ENCODE peak calls at places on chromosomes 2 and 18, in nine cellular contexts. F, A, T, O, J, V, B, K and W are unnamed samples.

GRCh38 chr18:1488957-1489356 is 584.3 kb downstream of the ADCYAP1 start:
- DNase-seq in K (no peak), B (no peak), V (no peak), J (no peak), T (no peak), A (no peak), F (no peak), O (no peak), W (no peak)

GRCh38 chr2:71759056-71759455 is 305.7 kb downstream of the DYSF start:
- DNase-seq in F (no peak), T (no peak), V (no peak), K (no peak), A (no peak), J (no peak), B (no peak), O (no peak), W (no peak)

GRCh38 chr2:20139828-20140227 is 85.1 kb downstream of the SDC1 start:
- DNase-seq in B (no peak), V (no peak), T (no peak), A (no peak), O (no peak), K (no peak), F (no peak), J (no peak), W (no peak)

GRCh38 chr2:234632527-234633391 is 135.9 kb upstream of the ARL4C start:
- DNase-seq in O (no peak), V (no peak), T (no peak), A (peak; percentile 54), K (no peak), J (no peak), F (peak; percentile 98), B (no peak), W (no peak)

GRCh38 chr2:51350100-51350499 is 318.2 kb upstream of the NRXN1 start:
- DNase-seq in B (no peak), J (no peak), V (no peak), A (no peak), F (peak; percentile 63), T (no peak), K (no peak), O (no peak), W (no peak)

GRCh38 chr2:70498528-70498927 is 55.1 kb downstream of the TGFA start:
- DNase-seq in F (no peak), A (no peak), O (no peak), K (no peak), T (no peak), J (no peak), B (no peak), V (no peak), W (no peak)

GRCh38 chr2:65766768-65767267 is 334.4 kb upstream of the SPRED2 start:
- DNase-seq in A (no peak), K (no peak), V (no peak), F (no peak), J (no peak), T (no peak), B (no peak), O (no peak), W (no peak)

GRCh38 chr2:179201884-179202283 is 62.7 kb downstream of the SESTD1 start:
- DNase-seq in B (no peak), T (no peak), F (no peak), A (no peak), O (no peak), V (no peak), J (no peak), K (no peak), W (no peak)

GRCh38 chr2:110828330-110828729 is 96.0 kb downstream of the ACOXL start:
- DNase-seq in F (no peak), O (no peak), V (no peak), T (no peak), B (no peak), J (no peak), A (no peak), K (no peak), W (no peak)

GRCh38 chr2:96873651-96874096 is 3.8 kb upstream of the SEMA4C start:
- DNase-seq in B (peak; percentile 87), J (no peak), O (no peak), K (no peak), A (no peak), F (no peak), T (no peak), V (no peak), W (peak; percentile 73)

GRCh38 chr2:185979546-185980071 is 241.0 kb downstream of the FSIP2 start:
- DNase-seq in T (no peak), B (no peak), F (no peak), V (no peak), K (no peak), J (no peak), A (no peak), O (no peak), W (no peak)

GRCh38 chr2:62050456-62051045 is 145.1 kb downstream of the COMMD1 start:
- DNase-seq in F (no peak), J (no peak), K (no peak), A (no peak), O (no peak), B (no peak), V (no peak), T (no peak), W (no peak)

GRCh38 chr18:34942276-34942675 is 98.9 kb upstream of the MAPRE2 start:
- DNase-seq in J (no peak), A (no peak), O (no peak), T (no peak), K (no peak), F (no peak), B (no peak), V (no peak), W (no peak)